ENCODE peak calls at places on chromosomes 6 and 20, in six cellular contexts. B is amygdala; K is MV-4-11; Z is GDM1; H is cardiac fibroblast; M is activated effector memory CD4-positive, alpha-beta T cell treated with anti-CD3 and anti-CD28 coated beads, Interleukin-2, amount 50 U/mL, for 16 hours. Y is an unnamed sample.
A peak's percentile ranks its signal among the peaks of the same experiment; 100 is the strongest.

GRCh38 chr20:51562334-51563140 is 20.0 kb upstream of the NFATC2 start:
- DNase-seq in M (no peak), B (peak; percentile 68), H (peak; percentile 92), Z (no peak), K (no peak), Y (peak; percentile 86)

GRCh38 chr20:62771396-62772102 is 24.7 kb upstream of the MRGBP start:
- DNase-seq in H (no peak), K (no peak), B (no peak), M (no peak), Z (no peak), Y (no peak)

GRCh38 chr6:4794140-4794707 is 18.0 kb downstream of the CDYL start:
- DNase-seq in M (no peak), H (no peak), B (peak; percentile 2), K (no peak), Z (no peak), Y (no peak)

GRCh38 chr6:76885861-76886301 is 577.4 kb downstream of the HTR1B start:
- DNase-seq in M (no peak), B (no peak), K (no peak), H (peak; percentile 81), Z (no peak), Y (peak; percentile 31)

GRCh38 chr20:62238569-62239277 is 402 bp downstream of the OSBPL2 start:
- DNase-seq in M (peak; percentile 66), B (no peak), K (no peak), Z (no peak), H (peak; percentile 13), Y (peak; percentile 7)

GRCh38 chr6:42084889-42085288 is 34.6 kb downstream of the TAF8 start:
- DNase-seq in K (no peak), M (no peak), H (peak; percentile 24), B (no peak), Z (no peak), Y (no peak)

GRCh38 chr20:33918662-33919061 is 75.0 kb upstream of the RALY start:
- DNase-seq in B (no peak), K (no peak), Z (no peak), H (no peak), M (no peak), Y (no peak)

GRCh38 chr6:25504661-25505060 is 147.4 kb upstream of the SCGN start:
- DNase-seq in B (no peak), Z (no peak), H (peak; percentile 64), M (no peak), K (no peak), Y (peak; percentile 4)

GRCh38 chr20:34604980-34605788 is 46.7 kb downstream of the MAP1LC3A start:
- DNase-seq in M (no peak), H (peak; percentile 75), K (no peak), Z (no peak), B (no peak), Y (peak; percentile 88)

GRCh38 chr6:98136333-98136732 is 698.0 kb upstream of the POU3F2 start:
- DNase-seq in B (no peak), K (no peak), H (no peak), Z (no peak), M (no peak), Y (no peak)

GRCh38 chr6:41374618-41375590 is 39.5 kb downstream of the NCR2 start:
- DNase-seq in M (no peak), B (no peak), K (no peak), Z (no peak), H (peak; percentile 1), Y (no peak)

GRCh38 chr6:2157441-2158127 is 87.8 kb downstream of the GMDS start:
- DNase-seq in B (no peak), M (no peak), H (peak; percentile 88), K (no peak), Z (peak; percentile 17), Y (peak; percentile 59)

GRCh38 chr6:3808759-3809514 is 40.2 kb upstream of the FAM50B start:
- DNase-seq in B (no peak), K (no peak), M (no peak), H (peak; percentile 95), Z (no peak), Y (peak; percentile 71)

GRCh38 chr6:123182998-123183397 is 187.0 kb downstream of the CLVS2 start:
- DNase-seq in K (no peak), M (no peak), H (no peak), Z (no peak), B (no peak), Y (no peak)

GRCh38 chr6:136550045-136550329 is 235 bp downstream of the MAP7 start:
- DNase-seq in K (no peak), M (peak; percentile 64), Z (no peak), H (no peak), B (no peak), Y (no peak)

GRCh38 chr20:63536997-63537524 is at the start of gene PTK6:
- DNase-seq in K (peak; percentile 80), B (no peak), H (no peak), Z (no peak), M (peak; percentile 72), Y (no peak)

GRCh38 chr6:139732451-139732850 is 358.0 kb upstream of the CITED2 start:
- DNase-seq in M (no peak), H (peak; percentile 88), B (no peak), Z (no peak), K (peak; percentile 17), Y (peak; percentile 93)

GRCh38 chr6:87151786-87152527 is 3.4 kb upstream of the ZNF292 start:
- DNase-seq in Z (no peak), M (peak; percentile 90), H (peak; percentile 57), B (peak; percentile 77), K (no peak), Y (peak; percentile 43)

GRCh38 chr20:22288957-22289356 is 295.4 kb downstream of the FOXA2 start:
- DNase-seq in B (no peak), Z (no peak), H (no peak), K (no peak), M (no peak), Y (no peak)

GRCh38 chr6:8579372-8579771 is 144.0 kb upstream of the SLC35B3 start:
- DNase-seq in Z (no peak), M (no peak), K (no peak), H (no peak), B (no peak), Y (no peak)

GRCh38 chr20:33675127-33675954 is 1.1 kb upstream of the NECAB3 start:
- DNase-seq in B (no peak), M (no peak), Z (no peak), K (no peak), H (no peak), Y (no peak)

GRCh38 chr6:34022250-34022872 is 123.5 kb downstream of the GRM4 start:
- DNase-seq in B (no peak), H (no peak), M (no peak), Z (no peak), K (no peak), Y (no peak)

GRCh38 chr20:35385733-35386132 is 26.0 kb downstream of the UQCC1 start:
- DNase-seq in K (no peak), H (peak; percentile 52), Z (no peak), M (no peak), B (no peak), Y (peak; percentile 44)

GRCh38 chr6:112879920-112880413 is 532.8 kb downstream of the RFPL4B start:
- DNase-seq in M (peak; percentile 55), K (no peak), B (no peak), H (no peak), Z (no peak), Y (no peak)

GRCh38 chr20:47205577-47206123 is 150.8 kb downstream of the ZMYND8 start:
- DNase-seq in K (peak; percentile 69), H (peak; percentile 91), M (no peak), Z (peak; percentile 11), B (no peak), Y (peak; percentile 80)

GRCh38 chr6:144585217-144585814 is 300.2 kb downstream of the UTRN start:
- DNase-seq in K (peak; percentile 33), H (peak; percentile 67), B (no peak), M (no peak), Z (peak; percentile 2), Y (peak; percentile 50)

GRCh38 chr6:35085359-35086281 is 55.5 kb downstream of the TCP11 start:
- DNase-seq in Z (no peak), K (no peak), H (no peak), M (peak; percentile 55), B (no peak), Y (no peak)

GRCh38 chr6:155181498-155181897 is 82.3 kb upstream of the CLDN20 start:
- DNase-seq in Z (no peak), B (no peak), K (no peak), M (no peak), H (no peak), Y (no peak)

GRCh38 chr20:5400164-5400762 is 83.5 kb upstream of the PROKR2 start:
- DNase-seq in M (no peak), K (peak; percentile 5), B (no peak), Z (no peak), H (peak; percentile 36), Y (peak; percentile 28)

GRCh38 chr6:22079788-22080187 is 217.0 kb downstream of the PRL start:
- DNase-seq in M (no peak), K (no peak), Z (no peak), H (peak; percentile 87), B (no peak), Y (peak; percentile 90)

GRCh38 chr6:33417127-33417902 is 592 bp downstream of the CUTA start:
- DNase-seq in K (no peak), M (peak; percentile 71), H (peak; percentile 87), B (no peak), Z (no peak), Y (peak; percentile 92)

GRCh38 chr6:13614126-13614925 is 809 bp upstream of the NOL7 start:
- DNase-seq in Z (no peak), H (peak; percentile 55), B (peak; percentile 64), M (peak; percentile 76), K (peak; percentile 27), Y (peak; percentile 43)

GRCh38 chr6:147418523-147418922 is 90.0 kb upstream of the SAMD5 start:
- DNase-seq in K (no peak), M (no peak), B (no peak), H (no peak), Z (no peak), Y (no peak)

GRCh38 chr20:19692685-19693119 is 65.4 kb upstream of the RIN2 start:
- DNase-seq in K (no peak), H (peak; percentile 59), B (peak; percentile 22), M (peak; percentile 82), Z (no peak), Y (peak; percentile 28)

GRCh38 chr6:7166410-7167293 is 58.9 kb downstream of the RREB1 start:
- DNase-seq in H (peak; percentile 59), M (no peak), B (no peak), K (peak; percentile 77), Z (no peak), Y (no peak)

GRCh38 chr6:144353871-144354314 is 68.8 kb downstream of the UTRN start:
- DNase-seq in B (no peak), Z (no peak), H (no peak), M (no peak), K (peak; percentile 42), Y (no peak)

GRCh38 chr6:150145830-150146229 is 3.0 kb downstream of the PPP1R14C start:
- DNase-seq in Z (no peak), K (peak; percentile 78), B (no peak), H (no peak), M (no peak), Y (no peak)

GRCh38 chr6:105374010-105374420 is 28.9 kb downstream of the PREP start:
- DNase-seq in B (no peak), H (peak; percentile 77), Z (no peak), M (no peak), K (no peak), Y (peak; percentile 69)

GRCh38 chr6:38984723-38985122 is 63.9 kb upstream of the GLP1R start:
- DNase-seq in B (no peak), K (no peak), Z (no peak), M (no peak), H (no peak), Y (no peak)

Y was measured in iris pigment epithelial cell.